ENCODE peak calls at places on chromosome 6, in four cellular contexts. S is H1, H is SK-N-SH, J is K562. U is an unnamed sample.

GRCh38 chr6:124962617-124963415 is 579 bp downstream of the RNF217 start:
- DNase-seq in J (peak), S (peak), H (peak), U (peak)

GRCh38 chr6:19369770-19370169 is 467.4 kb upstream of the ID4 start:
- DNase-seq in J (no peak), H (no peak), S (no peak), U (no peak)

GRCh38 chr6:151179321-151179720 is 60.4 kb upstream of the AKAP12 start:
- DNase-seq in J (no peak), H (no peak), S (no peak), U (no peak)

GRCh38 chr6:137000825-137001224 is 43.9 kb downstream of the IL20RA start:
- DNase-seq in H (no peak), J (no peak), S (no peak), U (no peak)

GRCh38 chr6:100203391-100203790 is 209.4 kb upstream of the MCHR2 start:
- DNase-seq in S (no peak), H (no peak), J (no peak), U (no peak)

GRCh38 chr6:105601541-105602174 is 198.8 kb upstream of the PREP start:
- DNase-seq in S (no peak), H (no peak), J (peak), U (no peak)

GRCh38 chr6:51139841-51140462 is 321.3 kb downstream of the TFAP2B start:
- DNase-seq in J (no peak), S (no peak), H (no peak), U (no peak)

GRCh38 chr6:14953806-14954205 is 292.1 kb upstream of the JARID2 start:
- DNase-seq in S (no peak), H (no peak), J (no peak), U (no peak)

GRCh38 chr6:7138921-7139358 is 31.2 kb downstream of the RREB1 start:
- DNase-seq in S (no peak), J (peak), H (no peak), U (peak)

GRCh38 chr6:85669735-85670194 is 27.1 kb upstream of the SYNCRIP start:
- DNase-seq in J (no peak), S (peak), H (no peak), U (no peak)

GRCh38 chr6:53426544-53427270 is 78.0 kb upstream of the ELOVL5 start:
- DNase-seq in H (no peak), J (no peak), S (no peak), U (no peak)

GRCh38 chr6:39404312-39404711 is 81.8 kb upstream of the KCNK16 start:
- DNase-seq in H (no peak), S (no peak), J (no peak), U (no peak)

GRCh38 chr6:158207452-158207788 is 39.3 kb downstream of the GTF2H5 start:
- DNase-seq in J (no peak), H (no peak), S (no peak), U (no peak)

GRCh38 chr6:137036566-137037300 is 8.0 kb downstream of the IL20RA start:
- DNase-seq in H (no peak), J (no peak), S (no peak), U (no peak)

GRCh38 chr6:155883741-155884140 is 428.1 kb upstream of the NOX3 start:
- DNase-seq in H (no peak), S (no peak), J (no peak), U (no peak)

GRCh38 chr6:69796081-69796626 is 656 bp downstream of the LMBRD1 start:
- DNase-seq in J (peak), S (no peak), H (no peak), U (peak)

GRCh38 chr6:85015396-85015990 is 251.1 kb upstream of the TBX18 start:
- DNase-seq in J (peak), S (peak), H (peak), U (peak)

GRCh38 chr6:154868143-154868594 is 126.9 kb upstream of the TIAM2 start:
- DNase-seq in J (peak), S (no peak), H (peak), U (no peak)

GRCh38 chr6:162179196-162179951 is 548.2 kb downstream of the PRKN start:
- DNase-seq in H (no peak), S (no peak), J (no peak), U (no peak)

GRCh38 chr6:41715779-41716515 is 19.5 kb downstream of the TFEB start:
- DNase-seq in J (no peak), H (no peak), S (no peak), U (no peak)

GRCh38 chr6:18507018-18507415 is 119.9 kb downstream of the RNF144B start:
- DNase-seq in S (no peak), J (no peak), H (peak), U (no peak)

DNA sequence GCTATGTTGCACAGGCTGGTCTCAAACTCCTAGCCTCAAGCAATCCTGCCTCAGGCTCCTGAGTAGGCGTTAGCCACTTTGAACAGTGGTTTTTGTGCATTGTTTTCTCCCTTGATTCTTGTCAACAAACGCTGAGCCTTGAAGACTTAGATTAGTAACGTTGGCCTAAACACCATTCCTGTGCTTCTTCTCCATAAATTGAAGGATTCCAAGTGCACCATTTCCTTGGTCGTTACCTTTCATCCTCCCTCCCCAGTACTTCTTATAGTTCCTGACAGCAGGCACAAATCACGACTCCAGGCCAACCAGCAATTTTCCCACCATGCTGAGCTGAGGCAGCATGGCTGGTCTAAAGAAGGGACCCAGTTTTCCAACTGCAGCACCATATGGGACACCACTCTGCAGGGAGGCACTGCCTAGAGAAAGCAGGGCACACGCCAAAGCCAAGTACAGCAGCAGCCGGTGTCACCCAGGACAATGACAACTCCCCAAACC is 8.9 kb downstream of the RPS10 start:
- DNase-seq in S (no peak), H (no peak), J (no peak), U (no peak)
- TF ChIP-seq TEAD4 in S (no peak), H (no peak), J (no peak), U (no peak)

GRCh38 chr6:120147218-120147871 is 797.8 kb upstream of the MAN1A1 start:
- DNase-seq in H (no peak), S (no peak), J (no peak), U (peak)
- TF ChIP-seq CTCF in H (peak), S (no peak), J (no peak), U (peak)

GRCh38 chr6:26223677-26224546 is 136.7 kb downstream of the HFE start:
- DNase-seq in S (no peak), J (no peak), H (peak), U (no peak)
- TF ChIP-seq TEAD4 in S (no peak), J (no peak), H (no peak), U (no peak)

GRCh38 chr6:43657221-43657802 is 12.5 kb downstream of the RSPH9 start:
- DNase-seq in J (no peak), H (no peak), S (no peak), U (no peak)
- TF ChIP-seq CTCF in J (no peak), H (no peak), S (no peak), U (no peak)